ENCODE peak calls at places on chromosome 4, in four cellular contexts. C is AG10803, S is cardiac fibroblast, H is astrocyte of the spinal cord. X is an unnamed sample.
A peak's percentile ranks its signal among the peaks of the same experiment; 100 is the strongest.

GRCh38 chr4:110003401-110004187 is 90.9 kb downstream of the EGF start:
- DNase-seq in H (no peak), S (no peak), C (no peak), X (no peak)

GRCh38 chr4:177222776-177223175 is 86.9 kb upstream of the NEIL3 start:
- DNase-seq in S (no peak), H (no peak), C (no peak), X (no peak)

GRCh38 chr4:24856586-24856985 is 56.3 kb downstream of the CCDC149 start:
- DNase-seq in S (peak; percentile 46), C (peak; percentile 38), H (peak; percentile 75), X (peak; percentile 62)

GRCh38 chr4:147689062-147689461 is 5.1 kb upstream of the PRMT9 start:
- DNase-seq in S (no peak), C (no peak), H (no peak), X (no peak)

GRCh38 chr4:20151436-20151835 is 100.3 kb upstream of the SLIT2 start:
- DNase-seq in C (no peak), S (no peak), H (no peak), X (peak; percentile 14)

GRCh38 chr4:78776729-78777555 is 792 bp downstream of the BMP2K start:
- DNase-seq in S (peak; percentile 48), C (peak; percentile 61), H (peak; percentile 47), X (peak; percentile 60)

GRCh38 chr4:38523524-38524448 is 140.2 kb upstream of the KLF3 start:
- DNase-seq in H (no peak), S (no peak), C (no peak), X (no peak)

GRCh38 chr4:150982557-150983233 is 32.4 kb downstream of the LRBA start:
- DNase-seq in S (peak; percentile 12), H (no peak), C (peak; percentile 3), X (no peak)

GRCh38 chr4:72809208-72809607 is 240.2 kb upstream of the ADAMTS3 start:
- DNase-seq in H (no peak), S (no peak), C (peak; percentile 23), X (no peak)

GRCh38 chr4:168787334-168787733 is 222.7 kb downstream of the CBR4 start:
- DNase-seq in C (no peak), H (no peak), S (no peak), X (no peak)

GRCh38 chr4:168782439-168782838 is 227.6 kb downstream of the CBR4 start:
- DNase-seq in S (no peak), H (no peak), C (no peak), X (no peak)

GRCh38 chr4:168781884-168782283 is 228.2 kb downstream of the CBR4 start:
- DNase-seq in S (no peak), H (no peak), C (no peak), X (no peak)

GRCh38 chr4:168787801-168788200 is 222.3 kb downstream of the CBR4 start:
- DNase-seq in H (peak; percentile 81), S (no peak), C (peak; percentile 68), X (no peak)

DNA sequence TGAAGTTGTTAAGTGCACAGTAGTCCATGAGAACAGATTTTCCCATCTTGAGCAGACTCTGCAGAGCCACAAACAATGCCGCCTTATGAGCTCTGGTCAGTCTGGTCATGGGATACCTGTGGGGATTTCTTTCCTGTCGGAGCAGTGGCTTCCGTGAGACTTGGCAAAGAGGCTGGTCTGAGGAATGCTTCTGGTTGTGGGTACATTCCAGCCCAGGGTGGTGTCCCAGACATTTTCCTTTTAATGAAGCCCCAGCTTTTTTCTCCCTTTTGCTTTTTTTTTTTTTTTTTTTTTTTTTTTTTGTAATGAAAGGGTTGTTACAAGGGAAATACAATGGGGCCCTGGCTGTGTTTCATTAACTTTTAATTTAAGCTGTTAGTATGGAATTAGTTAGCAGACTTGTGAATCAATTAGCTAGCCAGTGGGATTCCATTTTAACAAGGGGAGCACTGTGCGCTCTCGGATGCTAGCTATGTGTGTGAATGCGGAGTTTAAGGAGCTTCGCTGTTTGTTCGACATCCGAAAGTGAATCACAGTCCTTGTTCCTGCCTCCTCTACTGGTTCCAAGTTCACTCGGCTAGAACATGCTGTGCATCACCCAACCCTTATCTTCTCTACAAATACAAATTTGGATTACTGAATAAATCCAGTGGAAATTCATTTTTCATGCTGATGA is 225.1 kb downstream of the CBR4 start:
- DNase-seq in H (peak; percentile 70), S (no peak), C (peak; percentile 22), X (peak; percentile 67)
- H3K4me3 ChIP-seq in H (no peak overlapping the region), S (no peak overlapping the region), C (no peak overlapping the region), X (no peak overlapping the region)

GRCh38 chr4:183838987-183839712 is 66.0 kb upstream of the STOX2 start:
- DNase-seq in H (peak; percentile 19), S (peak; percentile 27), C (no peak), X (peak; percentile 42)
- TF ChIP-seq CTCF in H (no peak), S (no peak), C (no peak), X (no peak)

GRCh38 chr4:125359363-125359762 is 44.6 kb downstream of the FAT4 start:
- DNase-seq in S (no peak), H (no peak), C (no peak), X (no peak)

GRCh38 chr4:125360727-125361126 is 46.0 kb downstream of the FAT4 start:
- DNase-seq in S (no peak), C (no peak), H (no peak), X (no peak)

GRCh38 chr4:125359960-125360628 is 45.3 kb downstream of the FAT4 start:
- DNase-seq in H (no peak), C (no peak), S (no peak), X (no peak)

GRCh38 chr4:125357675-125358074 is 42.9 kb downstream of the FAT4 start:
- DNase-seq in C (no peak), S (no peak), H (no peak), X (no peak)

GRCh38 chr4:125358453-125358852 is 43.7 kb downstream of the FAT4 start:
- DNase-seq in H (no peak), C (no peak), S (no peak), X (no peak)
- H3K4me3 ChIP-seq in H (no peak overlapping the region), C (no peak overlapping the region), S (no peak overlapping the region), X (no peak overlapping the region)

DNA sequence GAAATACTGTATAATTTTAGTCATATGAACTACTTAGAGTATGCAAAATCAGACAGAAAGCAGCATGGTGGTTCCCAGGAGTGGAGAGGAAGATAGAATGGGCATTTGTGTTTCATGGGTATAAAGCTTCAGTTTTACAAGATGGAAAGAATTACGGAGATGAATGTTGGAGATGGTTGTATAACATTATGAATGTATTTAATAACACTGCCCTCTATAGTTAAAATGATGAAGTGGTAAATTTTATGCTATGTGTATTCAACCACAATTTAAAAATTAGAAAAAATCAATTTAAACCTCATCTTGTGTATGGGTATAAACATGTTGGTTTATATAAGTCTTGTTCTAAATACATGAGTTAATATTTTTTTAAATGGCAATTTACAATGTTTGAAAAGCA is 521.1 kb downstream of the FSTL5 start:
- DNase-seq in C (peak; percentile 11), S (peak; percentile 10), H (peak; percentile 13), X (no peak)
- TF ChIP-seq CTCF in C (peak; percentile 37), S (no peak), H (peak; percentile 7), X (no peak)

GRCh38 chr4:153434190-153434589 is 32.0 kb upstream of the TMEM131L start:
- DNase-seq in H (no peak), S (no peak), C (no peak), X (no peak)
- H3K4me3 ChIP-seq in H (no peak overlapping the region), S (no peak overlapping the region), C (no peak overlapping the region), X (no peak overlapping the region)

X was measured in fibroblast of the aortic adventitia.